ENCODE peak calls at places on chromosomes 13 and 19, in four cellular contexts. W is HCT116, S is K562, E is HepG2. V is an unnamed sample.

GRCh38 chr19:37999309-38000213 is 92.6 kb downstream of the SIPA1L3 start:
- DNase-seq in E (no peak), S (no peak), W (peak), V (no peak)

GRCh38 chr19:15701757-15702589 is 25.9 kb upstream of the OR10H2 start:
- DNase-seq in W (no peak), S (no peak), E (peak), V (no peak)

GRCh38 chr19:48216933-48217332 is 38.8 kb downstream of the CARD8 start:
- DNase-seq in E (no peak), S (no peak), W (no peak), V (no peak)

GRCh38 chr19:36605101-36605838 is at the start of gene ZNF382:
- DNase-seq in E (peak), W (no peak), S (no peak), V (no peak)

GRCh38 chr13:112661291-112661690 is 28.5 kb upstream of the ATP11A start:
- DNase-seq in W (no peak), E (no peak), S (no peak), V (no peak)

GRCh38 chr19:37935341-37935740 is 28.3 kb downstream of the SIPA1L3 start:
- DNase-seq in W (no peak), E (no peak), S (no peak), V (no peak)

GRCh38 chr13:31594056-31594455 is 145.3 kb upstream of the RXFP2 start:
- DNase-seq in E (no peak), W (no peak), S (no peak), V (no peak)

GRCh38 chr19:44758596-44758995 is 10.1 kb downstream of the BCL3 start:
- DNase-seq in E (no peak), S (no peak), W (no peak), V (no peak)

GRCh38 chr13:26628706-26629105 is 71.2 kb downstream of the WASF3 start:
- DNase-seq in S (no peak), W (no peak), E (peak), V (no peak)

GRCh38 chr13:51767100-51767499 is 36.9 kb downstream of the DHRS12 start:
- DNase-seq in W (no peak), S (no peak), E (no peak), V (no peak)

GRCh38 chr19:2557093-2557440 is 81.1 kb downstream of the GADD45B start:
- DNase-seq in W (no peak), S (no peak), E (no peak), V (no peak)

GRCh38 chr19:54493967-54494585 is 8.6 kb upstream of the LAIR2 start:
- DNase-seq in E (no peak), S (no peak), W (no peak), V (no peak)

GRCh38 chr19:39996218-39996810 is 546 bp upstream of the ZNF546 start:
- DNase-seq in S (peak), W (peak), E (peak), V (no peak)

GRCh38 chr13:19838726-19839342 is 24.6 kb downstream of the ZMYM5 start:
- DNase-seq in S (no peak), E (no peak), W (no peak), V (no peak)

GRCh38 chr19:6250024-6250605 is 29.7 kb downstream of the MLLT1 start:
- DNase-seq in E (no peak), S (no peak), W (no peak), V (no peak)

GRCh38 chr19:55473201-55473600 is 3.2 kb upstream of the ZNF628 start:
- DNase-seq in W (no peak), E (no peak), S (no peak), V (no peak)

GRCh38 chr13:82292334-82292733 is 1589.9 kb downstream of the SLITRK1 start:
- DNase-seq in E (no peak), W (no peak), S (no peak), V (no peak)

GRCh38 chr13:24540236-24541126 is 27.9 kb upstream of the PARP4 start:
- DNase-seq in E (peak), W (no peak), S (peak), V (peak)

GRCh38 chr19:17616961-17617806 is 61.7 kb downstream of the COLGALT1 start:
- DNase-seq in W (peak), E (peak), S (peak), V (no peak)

GRCh38 chr13:72544042-72544441 is 183.4 kb downstream of the MZT1 start:
- DNase-seq in S (no peak), W (no peak), E (no peak), V (no peak)

GRCh38 chr19:14769201-14769600 is 9.2 kb downstream of the ADGRE2 start:
- DNase-seq in E (no peak), S (no peak), W (no peak), V (no peak)

GRCh38 chr19:55070755-55071502 is 4.7 kb upstream of the EPS8L1 start:
- DNase-seq in S (no peak), W (peak), E (no peak), V (no peak)

GRCh38 chr13:78934336-78934735 is 275.4 kb upstream of the OBI1 start:
- DNase-seq in E (no peak), S (no peak), W (no peak), V (no peak)

GRCh38 chr13:65336106-65336603 is 1894.0 kb downstream of the PCDH9 start:
- DNase-seq in W (no peak), E (no peak), S (no peak), V (no peak)

GRCh38 chr13:106286811-106287210 is 248.7 kb downstream of the EFNB2 start:
- DNase-seq in E (no peak), W (no peak), S (no peak), V (no peak)

GRCh38 chr19:55253264-55253663 is 5.6 kb downstream of the PPP6R1 start:
- DNase-seq in S (no peak), W (no peak), E (no peak), V (no peak)

GRCh38 chr19:19211499-19212432 is at the start of gene NCAN:
- DNase-seq in E (no peak), W (no peak), S (peak), V (no peak)

GRCh38 chr13:114123876-114124275 is 8.5 kb downstream of the RASA3 start:
- DNase-seq in S (no peak), W (no peak), E (no peak), V (no peak)
- TF ChIP-seq FOSL1 in S (no peak), W (no peak), E (no peak), V (no peak)

DNA sequence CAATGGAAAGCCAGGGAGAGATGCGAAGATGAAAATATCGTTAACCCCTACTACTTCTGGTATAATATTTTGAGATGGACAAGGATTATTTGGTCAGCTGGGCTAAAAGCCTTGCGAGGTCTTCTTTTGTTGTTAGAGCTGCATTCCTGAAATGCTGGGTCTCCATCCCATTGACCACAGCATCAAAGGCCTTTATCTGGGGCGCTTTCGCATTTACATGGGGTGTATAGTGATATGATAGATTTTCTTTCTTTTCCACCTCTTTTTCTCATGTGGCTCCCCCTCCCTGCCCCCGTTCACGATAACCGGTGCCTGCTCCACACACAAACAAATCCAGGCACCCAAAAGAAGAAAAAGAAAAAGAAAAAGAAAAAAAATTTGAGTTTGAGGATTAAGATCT is 77.5 kb downstream of the ZNF536 start:
- DNase-seq in E (no peak), W (no peak), S (no peak), V (no peak)
- TF ChIP-seq YY1 in E (no peak), W (no peak), S (no peak), V (no peak)

GRCh38 chr13:40102854-40103253 is 447.4 kb downstream of the COG6 start:
- DNase-seq in W (peak), E (peak), S (no peak), V (no peak)
- TF ChIP-seq FOSL1 in W (no peak), E (no peak), S (no peak), V (no peak)

GRCh38 chr13:101916108-101916757 is 463.8 kb downstream of the ITGBL1 start:
- DNase-seq in E (no peak), S (no peak), W (no peak), V (peak)
- TF ChIP-seq YY1 in E (no peak), S (no peak), W (no peak), V (peak)

GRCh38 chr19:50516859-50517703 is 3.4 kb upstream of the ASPDH start:
- DNase-seq in E (no peak), W (no peak), S (no peak), V (no peak)

GRCh38 chr19:50516456-50516855 is 2.7 kb upstream of the ASPDH start:
- DNase-seq in S (no peak), E (no peak), W (no peak), V (no peak)

GRCh38 chr19:50514346-50515167 is 844 bp upstream of the ASPDH start:
- DNase-seq in E (no peak), S (no peak), W (no peak), V (no peak)

GRCh38 chr19:50513746-50514345 is at the start of gene ASPDH:
- DNase-seq in S (no peak), W (no peak), E (no peak), V (no peak)

GRCh38 chr19:50515168-50515561 is 1.5 kb upstream of the ASPDH start:
- DNase-seq in S (no peak), W (no peak), E (no peak), V (no peak)
- TF ChIP-seq FOSL1 in S (no peak), W (no peak), E (no peak), V (no peak)

GRCh38 chr13:44306401-44307192 is 67.0 kb upstream of the SERP2 start:
- DNase-seq in S (no peak), E (no peak), W (peak), V (peak)
- TF ChIP-seq YY1 in S (no peak), E (no peak), W (no peak), V (no peak)

GRCh38 chr13:60514891-60515290 is 117.9 kb downstream of the TDRD3 start:
- DNase-seq in S (no peak), E (no peak), W (no peak), V (no peak)

GRCh38 chr13:60511637-60512036 is 114.6 kb downstream of the TDRD3 start:
- DNase-seq in E (no peak), S (no peak), W (no peak), V (no peak)

DNA sequence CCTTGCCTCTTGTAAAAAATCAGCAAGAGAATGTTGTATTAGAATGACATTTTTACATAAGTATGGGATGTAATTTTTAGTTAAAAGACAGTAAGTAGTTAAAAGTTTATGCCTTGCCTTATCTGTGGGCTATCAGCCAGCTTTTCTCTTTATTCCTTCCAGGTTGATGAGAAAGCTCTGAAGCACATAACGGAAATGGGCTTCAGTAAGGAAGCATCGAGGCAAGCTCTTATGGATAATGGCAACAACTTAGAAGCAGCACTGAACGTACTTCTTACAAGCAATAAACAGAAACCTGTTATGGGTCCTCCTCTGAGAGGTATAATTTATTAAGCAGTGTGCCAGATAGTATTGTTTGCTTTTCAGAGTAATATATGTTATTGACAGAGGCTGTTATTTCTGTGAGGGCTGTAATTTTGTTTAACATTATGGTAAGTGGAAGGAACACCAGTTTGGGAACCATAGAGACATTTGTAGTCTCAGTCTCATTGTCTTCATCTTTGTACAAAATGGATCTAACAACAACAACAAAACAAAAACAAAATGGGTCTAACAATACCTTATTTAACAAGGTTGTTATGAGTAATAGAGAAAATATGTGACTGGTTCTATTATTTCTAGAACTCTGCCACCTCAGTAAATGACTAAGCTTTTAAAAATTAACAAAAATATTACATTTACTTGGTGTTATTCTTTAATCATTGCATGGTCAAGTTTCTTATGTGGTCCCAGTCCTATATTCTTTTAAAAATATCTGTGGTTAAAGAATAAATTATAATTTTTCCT is 112.8 kb downstream of the TDRD3 start:
- DNase-seq in E (no peak), W (no peak), S (no peak), V (no peak)
- TF ChIP-seq FOSL1 in E (no peak), W (no peak), S (no peak), V (no peak)